ENCODE peak calls at places on chromosomes 7 and 10, in nine cellular contexts. N is kidney epithelial cell, U is breast epithelium, O is Panc1, Z is aorta, Q is ascending aorta, C is neuronal stem cell, R is GM23248, J is bronchial epithelial cell. L is an unnamed sample. For H3K36me3 and H3K27me3, the result is how much of the 10 kb centered on the place peaks cover.

GRCh38 chr7:3956949-3957348 is 655.9 kb downstream of the SDK1 start:
- DNase-seq in N (no peak), U (no peak), O (no peak), Z (no peak), Q (no peak), C (no peak), R (no peak), J (no peak), L (no peak)

GRCh38 chr7:5701085-5701914 is 80.2 kb downstream of the RNF216 start:
- DNase-seq in N (no peak), U (no peak), O (no peak), Z (no peak), Q (no peak), C (no peak), R (no peak), J (peak), L (no peak)

GRCh38 chr7:141568227-141568626 is 17.0 kb downstream of the AGK start:
- DNase-seq in N (no peak), U (no peak), O (no peak), Z (no peak), Q (no peak), C (no peak), R (no peak), J (no peak), L (no peak)

GRCh38 chr7:151849008-151849878 is 27.7 kb downstream of the PRKAG2 start:
- DNase-seq in N (no peak), U (no peak), O (no peak), Z (peak), Q (no peak), C (no peak), R (no peak), J (no peak), L (no peak)

GRCh38 chr7:33243319-33243881 is 114.0 kb downstream of the BBS9 start:
- DNase-seq in N (no peak), U (no peak), O (peak), Z (no peak), Q (no peak), C (peak), R (peak), J (peak), L (no peak)

GRCh38 chr10:7915923-7916322 is 97.6 kb downstream of the TAF3 start:
- DNase-seq in N (no peak), U (no peak), O (no peak), Z (no peak), Q (no peak), C (no peak), R (peak), J (peak), L (no peak)

GRCh38 chr10:77226020-77226419 is 411.6 kb downstream of the KCNMA1 start:
- DNase-seq in N (no peak), U (no peak), O (no peak), Z (no peak), Q (no peak), C (no peak), R (no peak), J (no peak), L (no peak)

GRCh38 chr7:70456729-70457128 is 675.2 kb upstream of the GALNT17 start:
- DNase-seq in N (no peak), U (no peak), O (no peak), Z (no peak), Q (no peak), C (no peak), R (no peak), J (no peak), L (no peak)

GRCh38 chr7:108166687-108167086 is 36.5 kb upstream of the LAMB4 start:
- DNase-seq in N (no peak), U (no peak), O (no peak), Z (no peak), Q (no peak), C (no peak), R (no peak), J (no peak), L (no peak)

GRCh38 chr7:131016230-131016629 is 282.2 kb upstream of the KLF14 start:
- DNase-seq in N (no peak), U (no peak), O (no peak), Z (no peak), Q (no peak), C (no peak), R (peak), J (peak), L (no peak)

GRCh38 chr10:117138838-117139580 is 939 bp upstream of the VAX1 start:
- DNase-seq in N (no peak), U (no peak), O (no peak), Z (no peak), Q (no peak), C (peak), R (no peak), J (no peak), L (no peak)

GRCh38 chr7:13986208-13986607 is 3.3 kb downstream of the ETV1 start:
- DNase-seq in N (no peak), U (no peak), O (no peak), Z (no peak), Q (no peak), C (no peak), R (no peak), J (no peak), L (no peak)

GRCh38 chr7:156942708-156943090 is 6.8 kb upstream of the NOM1 start:
- DNase-seq in N (no peak), U (no peak), O (no peak), Z (no peak), Q (no peak), C (no peak), R (peak), J (peak), L (no peak)

GRCh38 chr10:59176241-59177030 is at the start of gene PHYHIPL:
- DNase-seq in N (no peak), U (no peak), O (no peak), Z (peak), Q (no peak), C (peak), R (peak), J (no peak), L (no peak)

GRCh38 chr10:100566561-100566960 is 30.8 kb downstream of the HIF1AN start:
- DNase-seq in N (no peak), U (no peak), O (no peak), Z (no peak), Q (no peak), C (no peak), R (no peak), J (no peak), L (no peak)

GRCh38 chr10:13990392-13990805 is 340.3 kb downstream of the FRMD4A start:
- DNase-seq in N (no peak), U (no peak), O (no peak), Z (no peak), Q (no peak), C (no peak), R (peak), J (no peak), L (no peak)

GRCh38 chr7:121126801-121127534 is 138.5 kb downstream of the CPED1 start:
- DNase-seq in N (no peak), U (no peak), O (peak), Z (no peak), Q (no peak), C (no peak), R (peak), J (peak), L (no peak)

GRCh38 chr10:110919971-110920881 is 822 bp downstream of the SHOC2 start:
- DNase-seq in N (no peak), U (peak), O (no peak), Z (peak), Q (no peak), C (peak), R (peak), J (no peak), L (no peak)

GRCh38 chr7:30694218-30694745 is 12.0 kb upstream of the CRHR2 start:
- DNase-seq in N (no peak), U (no peak), O (no peak), Z (no peak), Q (no peak), C (no peak), R (no peak), J (no peak), L (no peak)

GRCh38 chr10:69847458-69847857 is 45.8 kb downstream of the COL13A1 start:
- DNase-seq in N (no peak), U (no peak), O (no peak), Z (peak), Q (no peak), C (no peak), R (no peak), J (no peak), L (no peak)

GRCh38 chr10:26621889-26622681 is 75.4 kb upstream of the PDSS1 start:
- DNase-seq in N (no peak), U (no peak), O (no peak), Z (peak), Q (no peak), C (peak), R (peak), J (peak), L (no peak)

GRCh38 chr7:76513817-76514799 is 3.8 kb downstream of the UPK3B start:
- DNase-seq in N (no peak), U (no peak), O (no peak), Z (peak), Q (no peak), C (no peak), R (no peak), J (no peak), L (no peak)

GRCh38 chr7:137695942-137696341 is 150.8 kb downstream of the DGKI start:
- DNase-seq in N (no peak), U (no peak), O (no peak), Z (no peak), Q (no peak), C (no peak), R (no peak), J (peak), L (no peak)

GRCh38 chr7:95529701-95530100 is 44.0 kb downstream of the ASB4 start:
- DNase-seq in N (no peak), U (no peak), O (no peak), Z (no peak), Q (no peak), C (no peak), R (no peak), J (peak), L (no peak)

GRCh38 chr7:120180221-120180620 is 92.8 kb upstream of the KCND2 start:
- DNase-seq in N (no peak), U (no peak), O (no peak), Z (no peak), Q (no peak), C (no peak), R (peak), J (no peak), L (no peak)

GRCh38 chr7:9240016-9240415 is 806.6 kb downstream of the NXPH1 start:
- DNase-seq in N (no peak), U (no peak), O (no peak), Z (no peak), Q (no peak), C (no peak), R (no peak), J (no peak), L (no peak)

GRCh38 chr10:76119515-76119914 is 688.1 kb downstream of the LRMDA start:
- DNase-seq in N (no peak), U (no peak), O (no peak), Z (no peak), Q (no peak), C (no peak), R (peak), J (peak), L (no peak)

GRCh38 chr7:117041007-117041406 is 87.7 kb downstream of the ST7 start:
- DNase-seq in N (no peak), U (no peak), O (no peak), Z (no peak), Q (no peak), C (no peak), R (peak), J (no peak), L (no peak)

GRCh38 chr7:16905300-16906044 is 23.7 kb upstream of the AGR3 start:
- DNase-seq in N (no peak), U (no peak), O (no peak), Z (no peak), Q (no peak), C (no peak), R (peak), J (peak), L (no peak)

GRCh38 chr7:158431941-158432347 is 155.7 kb downstream of the PTPRN2 start:
- DNase-seq in N (peak), U (no peak), O (peak), Z (peak), Q (peak), C (no peak), R (peak), J (peak), L (no peak)

GRCh38 chr10:109987413-109987812 is 20.4 kb upstream of the ADD3 start:
- DNase-seq in N (peak), U (no peak), O (no peak), Z (no peak), Q (no peak), C (no peak), R (peak), J (peak), L (no peak)

GRCh38 chr10:89553064-89553734 is 17.8 kb upstream of the SLC16A12 start:
- DNase-seq in N (peak), U (no peak), O (peak), Z (no peak), Q (no peak), C (no peak), R (peak), J (peak), L (no peak)

GRCh38 chr10:52312999-52313349 is 1.1 kb upstream of the DKK1 start:
- DNase-seq in N (no peak), U (no peak), O (no peak), Z (no peak), Q (no peak), C (no peak), R (peak), J (no peak), L (no peak)

GRCh38 chr7:13742719-13743640 is 246.5 kb downstream of the ETV1 start:
- DNase-seq in N (peak), U (no peak), O (peak), Z (no peak), Q (no peak), C (no peak), R (peak), J (peak), L (no peak)

GRCh38 chr7:48360574-48360973 is 189.3 kb downstream of the ABCA13 start:
- DNase-seq in N (no peak), U (no peak), O (no peak), Z (no peak), Q (no peak), C (no peak), R (peak), J (peak), L (no peak)

GRCh38 chr10:822661-823367 is 108.7 kb downstream of the LARP4B start:
- DNase-seq in N (no peak), U (no peak), O (no peak), Z (no peak), Q (no peak), C (no peak), R (no peak), J (no peak), L (no peak)

GRCh38 chr10:824497-824896 is 107.0 kb downstream of the LARP4B start:
- DNase-seq in N (no peak), U (no peak), O (no peak), Z (no peak), Q (no peak), C (no peak), R (no peak), J (no peak), L (no peak)

GRCh38 chr10:821322-821721 is 110.2 kb downstream of the LARP4B start:
- DNase-seq in N (no peak), U (no peak), O (no peak), Z (no peak), Q (no peak), C (no peak), R (peak), J (no peak), L (no peak)

GRCh38 chr10:819816-820215 is 111.7 kb downstream of the LARP4B start:
- DNase-seq in N (no peak), U (no peak), O (no peak), Z (no peak), Q (no peak), C (no peak), R (no peak), J (no peak), L (no peak)

DNA sequence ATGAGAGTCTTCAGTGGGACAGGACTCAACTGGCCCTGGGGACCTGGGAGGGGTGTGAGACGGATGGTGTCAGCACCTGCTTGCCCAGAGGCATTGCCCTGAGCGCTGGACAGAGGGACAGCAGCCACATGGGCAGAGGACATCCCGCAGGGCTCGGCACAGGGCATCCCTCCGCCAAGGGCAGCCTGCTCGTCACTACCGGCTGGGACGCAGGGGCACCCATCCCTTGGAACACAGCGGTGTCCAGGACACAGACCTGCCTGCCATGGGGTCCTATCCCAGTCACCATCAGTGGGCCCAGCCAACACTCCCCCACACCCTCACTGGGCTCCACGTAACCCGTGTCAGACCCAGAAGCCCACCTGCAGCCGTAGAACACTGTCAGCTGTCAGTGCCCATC is 109.3 kb downstream of the LARP4B start:
- DNase-seq in N (no peak), U (no peak), O (no peak), Z (no peak), Q (no peak), C (no peak), R (no peak), J (no peak), L (no peak)
- H3K36me3 ChIP-seq in N (under half), U (under half), O (under half), Z (under half), Q (half or more), C (half or more), R (under half), J (under half), L (under half)

DNA sequence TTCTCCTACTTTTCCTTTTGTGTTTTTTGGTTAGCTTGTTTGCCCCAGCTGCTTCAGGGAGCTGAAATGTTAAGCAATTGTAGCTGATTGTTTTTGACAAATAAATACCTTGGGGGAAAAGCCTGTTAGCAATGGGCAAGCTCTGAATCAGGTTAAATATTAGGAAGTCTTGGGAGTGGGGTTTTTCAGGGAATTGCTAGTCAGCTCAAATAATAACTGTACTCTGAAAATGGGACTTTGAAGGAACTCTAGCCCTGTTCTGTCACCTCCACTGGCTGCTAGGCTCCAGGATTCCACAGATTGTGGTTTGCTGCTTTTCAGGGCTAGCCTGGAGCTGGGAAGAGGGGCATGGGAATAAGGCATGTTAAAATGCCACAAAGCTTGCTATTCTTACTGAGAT is 39.5 kb downstream of the ADK start:
- DNase-seq in N (no peak), U (no peak), O (no peak), Z (no peak), Q (no peak), C (no peak), R (peak), J (no peak), L (no peak)
- H3K4me3 ChIP-seq in N (no peak), U (no peak), O (peak), Z (no peak), Q (no peak), C (no peak), R (peak), J (peak), L (no peak)

GRCh38 chr7:1329261-1329660 is 96.6 kb downstream of the UNCX start:
- DNase-seq in N (no peak), U (no peak), O (no peak), Z (no peak), Q (no peak), C (no peak), R (no peak), J (no peak), L (no peak)
- H3K27me3 ChIP-seq in N (under half), U (half or more), O (under half), Z (under half), Q (under half), C (under half), R (under half), J (under half), L (under half)

DNA sequence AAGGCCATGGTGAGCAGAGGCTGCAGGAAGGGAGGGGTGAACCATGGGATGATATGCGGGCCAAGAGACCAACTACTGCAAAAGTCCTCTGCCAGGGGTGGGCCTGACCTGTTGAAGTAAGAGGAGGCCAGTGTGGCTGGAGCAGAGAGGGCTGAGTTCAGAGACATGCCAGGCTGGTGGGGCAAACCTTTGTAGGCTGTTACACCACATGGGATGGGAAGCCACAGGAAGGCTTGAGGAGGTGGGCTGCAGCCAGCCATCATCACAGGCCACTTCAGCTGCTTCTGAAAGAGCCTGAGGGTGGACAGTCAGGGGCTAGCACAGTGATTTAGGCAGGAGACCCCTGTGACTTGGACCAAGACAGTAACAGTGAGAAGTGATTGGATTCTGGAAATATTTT is 20.3 kb downstream of the CXCL12 start:
- DNase-seq in N (no peak), U (no peak), O (no peak), Z (no peak), Q (no peak), C (no peak), R (no peak), J (no peak), L (no peak)
- H3K36me3 ChIP-seq in N (under half), U (under half), O (under half), Z (under half), Q (under half), C (under half), R (under half), J (under half), L (under half)

L was measured in iPS DF 6.9.